ENCODE peak calls at places on chromosomes 12 and 14, in five cellular contexts. G is HCT116, A is fibroblast of lung, K is hepatocyte, N is astrocyte. T is an unnamed sample.

GRCh38 chr14:102255401-102256190 is 49.4 kb downstream of the MOK start:
- DNase-seq in K (no peak), N (peak), G (no peak), A (peak), T (peak)

GRCh38 chr12:132955933-132956725 is at the start of gene ZNF605:
- DNase-seq in K (peak), G (no peak), A (peak), N (peak), T (peak)

GRCh38 chr14:97298775-97299174 is 501.6 kb downstream of the VRK1 start:
- DNase-seq in G (no peak), A (no peak), N (no peak), K (no peak), T (no peak)

GRCh38 chr14:78227466-78228077 is 57.4 kb downstream of the NRXN3 start:
- DNase-seq in G (no peak), K (no peak), A (no peak), N (no peak), T (peak)

GRCh38 chr14:53011053-53011462 is 60.2 kb upstream of the FERMT2 start:
- DNase-seq in A (peak), K (peak), G (peak), N (peak), T (peak)

GRCh38 chr12:7374423-7375144 is 69.4 kb downstream of the CD163L1 start:
- DNase-seq in G (peak), N (no peak), A (no peak), K (peak), T (peak)

GRCh38 chr12:34403706-34404376 is 381.5 kb downstream of the ALG10 start:
- DNase-seq in N (no peak), A (no peak), G (no peak), K (peak), T (no peak)

GRCh38 chr12:48716493-48717251 is at the start of gene CCNT1:
- DNase-seq in G (peak), A (peak), K (peak), N (peak), T (peak)

GRCh38 chr12:24036438-24037204 is 87.2 kb upstream of the SOX5 start:
- DNase-seq in A (no peak), N (no peak), K (no peak), G (no peak), T (no peak)

GRCh38 chr12:96471368-96472040 is 17.9 kb upstream of the CFAP54 start:
- DNase-seq in K (no peak), N (peak), G (no peak), A (peak), T (peak)

GRCh38 chr14:24941719-24942118 is 108.2 kb downstream of the STXBP6 start:
- DNase-seq in N (no peak), G (no peak), A (no peak), K (peak), T (no peak)

GRCh38 chr12:74339211-74339610 is 198.4 kb upstream of the ATXN7L3B start:
- DNase-seq in A (peak), N (peak), K (no peak), G (no peak), T (no peak)

GRCh38 chr14:93727039-93727740 is 61.1 kb downstream of the PRIMA1 start:
- DNase-seq in A (no peak), N (no peak), K (no peak), G (no peak), T (no peak)

GRCh38 chr12:63084501-63084900 is 66.5 kb downstream of the AVPR1A start:
- DNase-seq in G (no peak), N (no peak), K (no peak), A (no peak), T (no peak)

GRCh38 chr12:92070864-92071445 is 74.7 kb downstream of the BTG1 start:
- DNase-seq in A (no peak), K (peak), G (no peak), N (no peak), T (no peak)

GRCh38 chr12:6267007-6267721 is 43.3 kb upstream of the PLEKHG6 start:
- DNase-seq in G (no peak), K (no peak), N (peak), A (peak), T (peak)

GRCh38 chr14:51776102-51776894 is 84.1 kb upstream of the GNG2 start:
- DNase-seq in G (peak), A (peak), N (peak), K (peak), T (peak)

GRCh38 chr14:32382704-32383103 is 53.6 kb downstream of the AKAP6 start:
- DNase-seq in G (no peak), K (no peak), A (no peak), N (no peak), T (peak)

GRCh38 chr12:7571253-7571652 is 67.7 kb upstream of the CD163 start:
- DNase-seq in K (no peak), A (no peak), N (no peak), G (no peak), T (no peak)

GRCh38 chr14:101502761-101503392 is 58.4 kb upstream of the DIO3 start:
- DNase-seq in A (no peak), K (no peak), N (no peak), G (no peak), T (no peak)

GRCh38 chr12:87323369-87323768 is 705.8 kb downstream of the C12orf50 start:
- DNase-seq in G (no peak), K (no peak), N (peak), A (peak), T (peak)

GRCh38 chr12:131129839-131130238 is 176.1 kb downstream of the ADGRD1 start:
- DNase-seq in G (no peak), N (no peak), A (no peak), K (no peak), T (peak)

DNA sequence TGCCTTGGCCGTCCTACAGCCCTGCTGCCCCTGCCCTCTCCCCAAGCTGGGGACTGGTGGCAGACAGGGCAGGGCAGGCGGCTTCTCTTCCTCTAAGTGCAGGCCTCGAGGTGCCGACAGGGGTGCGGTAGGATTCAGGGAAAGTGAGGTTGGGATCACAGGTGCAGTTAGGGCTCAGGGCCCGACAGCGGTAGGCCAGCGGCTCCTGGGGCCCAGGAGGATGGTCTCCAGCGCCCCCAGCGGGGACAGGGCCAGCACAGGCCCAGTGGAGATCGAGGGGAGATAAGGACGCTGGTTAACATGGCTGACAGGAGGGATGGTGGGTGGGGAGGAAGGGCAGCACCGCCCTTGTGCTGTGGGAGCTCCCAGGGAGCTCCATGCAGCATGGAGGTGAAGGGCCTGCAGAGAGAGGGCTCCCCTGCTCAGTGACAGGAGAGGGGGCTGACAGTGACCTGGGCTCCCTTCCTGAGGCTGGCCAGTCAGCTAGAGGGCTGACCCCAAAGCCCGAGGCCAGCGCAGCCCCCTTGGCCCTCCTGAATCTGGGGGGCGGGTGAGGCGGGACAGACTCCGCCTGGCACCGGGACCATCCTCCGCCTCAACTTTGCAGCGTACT is 860 bp upstream of the CRIP1 start:
- DNase-seq in A (no peak), K (peak), G (no peak), N (no peak), T (no peak)
- TF ChIP-seq EZH2 in A (peak), K (no peak), G (no peak), N (no peak), T (no peak)

GRCh38 chr12:111033281-111034147 is 113.1 kb upstream of the MYL2 start:
- DNase-seq in G (no peak), K (peak), A (no peak), N (no peak), T (no peak)
- TF ChIP-seq EZH2 in G (no peak), K (peak), A (no peak), N (peak), T (peak)

GRCh38 chr12:39464976-39465375 is 22.1 kb upstream of the KIF21A start:
- DNase-seq in A (no peak), G (no peak), K (no peak), N (no peak), T (no peak)

GRCh38 chr12:39461059-39461458 is 18.1 kb upstream of the KIF21A start:
- DNase-seq in N (no peak), A (no peak), K (no peak), G (no peak), T (no peak)

GRCh38 chr12:39459027-39459434 is 16.1 kb upstream of the KIF21A start:
- DNase-seq in K (no peak), A (no peak), N (no peak), G (no peak), T (no peak)
- TF ChIP-seq EZH2 in K (no peak), A (no peak), N (no peak), G (no peak), T (no peak)

DNA sequence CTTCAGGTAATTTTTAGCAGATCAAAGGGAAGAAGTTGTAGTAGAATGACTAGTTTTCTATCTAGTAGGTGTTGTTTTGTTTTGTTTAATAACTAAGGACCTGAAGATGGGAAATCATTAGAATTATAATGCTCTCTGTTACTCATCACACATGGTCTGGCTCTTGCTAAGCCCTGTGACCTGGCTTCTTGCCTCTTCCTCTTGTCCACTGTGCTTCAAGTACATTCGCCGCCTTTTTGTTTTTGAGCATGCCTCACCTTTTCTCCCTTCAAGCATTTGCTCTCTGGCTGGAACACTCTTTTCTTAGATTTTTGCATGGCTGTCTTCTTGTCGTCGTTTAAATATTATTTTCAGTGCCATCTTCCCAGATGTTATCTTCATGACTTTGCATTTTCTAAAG is 47.7 kb downstream of the DAAM1 start:
- DNase-seq in A (peak), G (no peak), K (no peak), N (no peak), T (peak)
- TF ChIP-seq EZH2 in A (no peak), G (no peak), K (no peak), N (no peak), T (no peak)

DNA sequence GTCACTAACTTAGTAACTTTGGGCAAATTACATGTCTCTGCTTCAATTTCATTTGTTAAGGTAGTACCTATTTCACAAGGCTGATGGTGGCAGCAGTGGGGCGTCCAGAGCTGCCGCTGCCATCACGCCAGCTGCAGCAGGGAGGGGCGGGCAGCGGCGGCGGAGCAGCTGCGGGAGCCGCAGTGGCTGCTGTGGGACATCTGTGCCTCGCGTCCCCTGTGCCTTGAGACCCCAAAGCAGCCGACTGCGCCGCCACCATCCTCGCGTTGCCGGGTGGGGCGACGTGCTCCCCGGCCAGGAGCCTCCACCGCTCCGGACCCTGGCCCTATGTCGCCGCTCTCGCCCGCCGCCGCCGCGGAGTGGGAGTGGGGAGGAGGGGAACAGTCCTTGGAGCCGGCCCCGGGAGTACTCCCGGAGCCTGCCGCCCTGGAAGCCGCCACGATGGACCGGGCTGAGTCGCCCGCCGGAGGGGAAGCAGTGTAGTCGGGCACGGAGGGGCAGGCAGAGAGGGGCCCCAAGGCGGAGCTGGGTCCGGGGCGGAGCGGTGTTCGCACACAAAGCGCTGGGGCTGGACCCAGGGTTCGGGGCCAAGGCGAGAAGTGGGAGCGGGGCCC is 51.4 kb downstream of the A2M start:
- DNase-seq in A (peak), N (peak), K (peak), G (peak), T (peak)
- TF ChIP-seq EZH2 in A (no peak), N (no peak), K (no peak), G (no peak), T (no peak)

GRCh38 chr12:27896419-27896990 is 76.0 kb downstream of the PTHLH start:
- DNase-seq in A (no peak), N (no peak), K (no peak), G (no peak), T (no peak)
- TF ChIP-seq EZH2 in A (no peak), N (no peak), K (no peak), G (no peak), T (no peak)

T was measured in GM23248.